ENCODE peak calls at places on chromosomes 4 and X, in six cellular contexts. M is colonic mucosa, E is fibroblast of pulmonary artery, Z is epithelial cell of esophagus, N is right lobe of liver, O is A673. Q is an unnamed sample.

GRCh38 chrX:135453381-135453780 is 31.6 kb downstream of the SMIM10L2A start:
- DNase-seq in M (no peak), E (no peak), Z (no peak), N (no peak), O (no peak), Q (no peak)

GRCh38 chr4:74608151-74608949 is 163.4 kb downstream of the AREG start:
- DNase-seq in M (no peak), E (peak), Z (peak), N (no peak), O (no peak), Q (no peak)

GRCh38 chrX:71652405-71652804 is 14.9 kb upstream of the LOC101059915 start:
- DNase-seq in M (peak), E (peak), Z (peak), N (no peak), O (peak), Q (peak)

GRCh38 chr4:6909970-6910339 is 329 bp downstream of the TBC1D14 start:
- DNase-seq in M (peak), E (no peak), Z (peak), N (peak), O (peak), Q (no peak)

GRCh38 chr4:171203425-171203824 is 609.8 kb upstream of the GALNTL6 start:
- DNase-seq in M (no peak), E (no peak), Z (peak), N (no peak), O (peak), Q (peak)

GRCh38 chr4:140943486-140943885 is 187.3 kb upstream of the TBC1D9 start:
- DNase-seq in M (no peak), E (peak), Z (no peak), N (no peak), O (no peak), Q (peak)

GRCh38 chr4:113355550-113356371 is 306.3 kb downstream of the ANK2 start:
- DNase-seq in M (no peak), E (peak), Z (peak), N (no peak), O (peak), Q (peak)

GRCh38 chrX:41238543-41238942 is 95.4 kb upstream of the DDX3X start:
- DNase-seq in M (no peak), E (peak), Z (peak), N (no peak), O (peak), Q (no peak)

GRCh38 chr4:10305816-10306215 is 151.4 kb downstream of the ZNF518B start:
- DNase-seq in M (no peak), E (peak), Z (no peak), N (no peak), O (no peak), Q (no peak)

GRCh38 chr4:94274912-94275311 is 67.2 kb downstream of the SMARCAD1 start:
- DNase-seq in M (no peak), E (no peak), Z (no peak), N (no peak), O (no peak), Q (no peak)

DNA sequence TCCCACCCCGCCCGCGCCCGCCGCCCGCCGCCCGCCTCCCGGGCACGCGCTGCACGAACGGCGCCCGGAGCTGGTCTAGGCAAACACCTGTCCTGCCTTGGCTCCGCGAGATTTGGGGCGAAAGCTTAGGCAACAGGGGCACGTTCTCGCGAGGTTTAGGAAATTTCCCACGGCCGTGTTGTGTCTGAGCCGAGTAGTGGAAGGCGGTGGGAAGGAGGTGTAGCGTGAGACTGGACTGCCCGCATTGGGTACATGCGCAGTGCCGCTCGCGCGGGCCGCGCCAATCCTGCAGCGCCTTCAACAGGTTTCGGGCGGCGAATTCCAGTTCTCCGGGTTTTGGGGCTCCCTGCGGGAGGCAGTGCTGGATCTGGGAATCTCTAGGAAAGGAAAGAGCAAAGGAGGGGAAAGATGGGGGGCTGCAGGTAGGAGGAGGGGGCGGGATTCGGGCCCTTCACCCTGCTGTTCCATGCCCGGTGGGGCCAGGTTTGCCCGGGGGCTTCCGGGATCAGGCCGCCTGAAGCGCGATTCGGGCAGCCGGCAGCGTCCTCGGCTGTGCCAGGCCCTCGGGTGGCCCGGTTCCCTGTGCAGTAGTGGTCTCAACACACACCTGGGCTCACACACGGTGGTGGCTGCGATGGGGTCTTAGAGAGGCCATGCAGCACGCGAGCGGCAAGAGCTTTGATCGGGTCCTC is 1.2 kb upstream of the RBPJ start:
- DNase-seq in M (peak), E (peak), Z (peak), N (peak), O (peak), Q (peak)
- TF ChIP-seq CTCF in M (no peak), E (no peak), Z (no peak), N (no peak), O (no peak), Q (no peak)

DNA sequence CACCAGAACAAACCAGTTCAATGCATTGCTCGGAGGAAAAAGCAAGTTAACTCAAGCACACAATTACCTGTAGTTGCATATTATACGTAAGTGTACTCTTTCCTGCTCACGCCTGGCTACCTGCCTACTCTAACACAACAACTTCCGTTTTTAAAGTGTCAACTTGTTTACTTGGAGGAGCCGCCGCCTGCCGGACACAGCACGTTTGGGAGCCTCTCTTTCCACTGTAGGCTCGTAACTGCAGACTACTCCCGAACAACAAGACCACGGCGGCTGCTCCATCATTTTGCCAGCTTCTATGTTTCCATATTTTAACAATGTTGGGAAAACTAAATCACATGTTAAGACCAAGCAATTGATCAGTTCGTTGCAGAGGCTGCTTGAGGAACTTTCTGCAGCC is 882 bp downstream of the MTNR1A start:
- DNase-seq in M (peak), E (peak), Z (peak), N (no peak), O (peak), Q (no peak)
- H3K4me3 ChIP-seq in M (peak), E (peak), Z (peak), N (no peak), O (peak), Q (peak)

GRCh38 chr4:41156574-41156973 is 57.8 kb downstream of the APBB2 start:
- DNase-seq in M (no peak), E (peak), Z (peak), N (no peak), O (no peak), Q (no peak)

GRCh38 chr4:41154001-41154813 is 60.1 kb downstream of the APBB2 start:
- DNase-seq in M (no peak), E (no peak), Z (no peak), N (no peak), O (no peak), Q (no peak)

GRCh38 chr4:41157009-41157408 is 57.3 kb downstream of the APBB2 start:
- DNase-seq in M (no peak), E (no peak), Z (no peak), N (no peak), O (no peak), Q (no peak)

GRCh38 chr4:41155194-41155830 is 59.0 kb downstream of the APBB2 start:
- DNase-seq in M (no peak), E (peak), Z (peak), N (no peak), O (no peak), Q (no peak)

DNA sequence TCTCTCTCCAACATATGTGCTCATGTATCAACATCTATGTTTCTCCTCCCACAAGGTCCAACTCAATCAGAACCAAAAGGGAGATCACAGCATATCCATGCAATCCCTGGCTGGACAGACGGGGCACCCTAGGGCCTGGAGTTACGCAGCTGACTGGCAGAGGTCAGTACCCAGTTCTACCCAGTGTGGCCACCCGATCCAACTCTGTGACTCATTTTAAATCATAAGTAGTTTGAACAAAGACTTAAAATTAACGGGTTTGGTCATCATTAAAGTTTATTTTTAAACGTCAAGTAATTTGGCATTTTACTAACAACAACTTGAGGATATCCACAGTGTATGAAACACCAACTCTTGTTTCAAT is 59.5 kb downstream of the APBB2 start:
- DNase-seq in M (no peak), E (no peak), Z (no peak), N (no peak), O (no peak), Q (no peak)
- TF ChIP-seq CTCF in M (no peak), E (no peak), Z (no peak), N (no peak), O (no peak), Q (no peak)

DNA sequence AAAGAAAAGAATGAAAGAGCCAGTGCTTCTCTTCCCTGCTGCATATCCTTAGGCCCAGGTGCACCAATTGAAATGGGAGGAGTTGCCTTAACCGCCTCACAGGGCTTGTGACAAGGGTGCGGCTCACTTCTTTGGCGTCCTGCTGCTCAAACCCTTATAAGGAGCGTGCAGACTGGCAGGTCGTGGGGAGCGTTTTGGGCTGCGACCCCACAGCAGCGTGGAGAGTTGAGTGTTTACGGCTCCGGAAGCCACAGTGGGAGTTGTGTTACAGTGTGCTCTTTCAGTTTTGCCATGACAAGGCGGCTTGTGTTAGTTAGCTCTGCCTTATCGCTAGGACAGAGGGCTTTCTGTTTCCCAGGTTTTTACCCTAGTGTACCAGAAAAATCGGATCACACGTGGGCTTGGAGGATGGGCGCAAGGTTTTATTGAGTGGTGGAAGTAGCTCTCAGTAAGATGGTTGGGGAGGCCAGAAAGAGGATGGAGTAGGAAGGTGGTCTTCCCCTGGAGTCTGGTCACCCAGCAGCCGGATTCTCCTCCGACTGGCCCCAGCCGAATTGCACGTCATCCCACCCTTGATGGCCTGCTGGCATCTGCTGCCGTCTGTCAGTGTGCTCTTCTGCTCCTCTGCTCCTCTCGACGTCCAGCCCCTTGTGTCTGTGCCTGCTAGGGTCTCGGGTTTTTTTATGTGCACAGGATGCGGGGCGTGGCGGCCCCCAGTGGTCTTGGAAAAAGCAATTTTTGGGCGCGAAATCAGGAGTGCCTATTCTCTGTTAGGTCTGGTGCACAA is 718.9 kb downstream of the ARAP2 start:
- DNase-seq in M (no peak), E (no peak), Z (peak), N (no peak), O (no peak), Q (no peak)
- H3K4me3 ChIP-seq in M (no peak), E (no peak), Z (peak), N (no peak), O (no peak), Q (no peak)